ENCODE peak calls at places on chromosome 12, in eight cellular contexts. L is erythroblast, O is right lobe of liver, T is LoVo, P is ELF-1, S is activated T-cell treated with anti-CD3 and anti-CD28 coated beads for 24 hours, R is left ventricle myocardium inferior, B is HS-27A. X is an unnamed sample.

GRCh38 chr12:14283489-14284144 is 81.9 kb upstream of the ATF7IP start:
- DNase-seq in S (no peak), B (no peak), R (no peak), L (no peak), T (no peak), O (no peak), P (peak), X (no peak)

GRCh38 chr12:10720974-10721565 is 2.1 kb downstream of the YBX3 start:
- DNase-seq in T (no peak), O (no peak), S (no peak), R (no peak), B (no peak), L (peak), P (no peak), X (peak)

GRCh38 chr12:6468283-6468575 is 2.2 kb downstream of the VAMP1 start:
- DNase-seq in T (no peak), B (no peak), R (no peak), P (no peak), L (no peak), S (no peak), O (peak), X (no peak)

GRCh38 chr12:77963576-77964178 is 133.0 kb downstream of the NAV3 start:
- DNase-seq in P (no peak), B (no peak), T (no peak), S (no peak), R (no peak), O (no peak), L (no peak), X (no peak)

GRCh38 chr12:41345071-41345470 is 157.0 kb downstream of the PDZRN4 start:
- DNase-seq in P (no peak), O (no peak), L (no peak), T (no peak), S (no peak), B (no peak), R (no peak), X (no peak)

GRCh38 chr12:6768385-6769002 is 2.3 kb downstream of the PTMS start:
- DNase-seq in B (no peak), L (no peak), T (no peak), S (no peak), P (peak), O (no peak), R (no peak), X (no peak)

GRCh38 chr12:66596189-66596588 is 82.7 kb downstream of the GRIP1 start:
- DNase-seq in O (no peak), L (no peak), P (no peak), R (no peak), B (no peak), T (no peak), S (no peak), X (no peak)

GRCh38 chr12:26828315-26828714 is 4.7 kb downstream of the ITPR2 start:
- DNase-seq in T (no peak), S (no peak), B (no peak), O (no peak), P (no peak), L (no peak), R (no peak), X (no peak)

GRCh38 chr12:106329231-106329985 is 26.9 kb downstream of the TCP11L2 start:
- DNase-seq in S (no peak), B (no peak), O (no peak), P (no peak), L (no peak), R (no peak), T (no peak), X (no peak)

GRCh38 chr12:5577239-5577638 is 145.3 kb downstream of the NTF3 start:
- DNase-seq in T (no peak), O (no peak), L (no peak), P (no peak), B (no peak), S (no peak), R (peak), X (no peak)

GRCh38 chr12:88628856-88629509 is 48.7 kb upstream of the KITLG start:
- DNase-seq in T (no peak), R (no peak), O (no peak), S (no peak), P (no peak), L (no peak), B (no peak), X (no peak)

GRCh38 chr12:116700066-116700465 is 37.8 kb downstream of the SPRING1 start:
- DNase-seq in L (no peak), S (no peak), T (no peak), P (no peak), B (no peak), O (no peak), R (no peak), X (no peak)

GRCh38 chr12:14910090-14910915 is 24.6 kb upstream of the MGP start:
- DNase-seq in O (no peak), T (no peak), R (no peak), P (no peak), B (no peak), S (peak), L (no peak), X (no peak)

GRCh38 chr12:25792031-25792430 is 166.5 kb upstream of the RASSF8 start:
- DNase-seq in T (no peak), L (no peak), O (no peak), S (no peak), P (no peak), R (no peak), B (no peak), X (no peak)

GRCh38 chr12:108634225-108634795 is 616 bp upstream of the SELPLG start:
- DNase-seq in R (no peak), T (no peak), B (no peak), S (no peak), O (no peak), P (no peak), L (peak), X (peak)

GRCh38 chr12:40945772-40946171 is 242.3 kb upstream of the PDZRN4 start:
- DNase-seq in P (no peak), T (no peak), R (no peak), L (no peak), B (no peak), O (no peak), S (no peak), X (no peak)

GRCh38 chr12:1054103-1054838 is 63.2 kb downstream of the ERC1 start:
- DNase-seq in T (no peak), O (peak), R (no peak), P (no peak), L (no peak), S (no peak), B (no peak), X (no peak)

X was measured in K562.